ENCODE peak calls at places on chromosome 7, in ten cellular contexts. A is lower lobe of right lung, E is DND-41, K is psoas muscle, B is RWPE2, Z is OCI-LY7, N is ovary, T is heart right ventricle, V is pancreas, Y is A673. G is an unnamed sample.

GRCh38 chr7:107168233-107169119 is at the start of gene HBP1:
- DNase-seq in E (peak; percentile 99), T (peak; percentile 100), B (peak; percentile 98), Y (peak; percentile 100), V (peak; percentile 99), Z (peak; percentile 99), A (peak; percentile 98), K (peak; percentile 99), N (peak; percentile 100), G (peak; percentile 99)

GRCh38 chr7:132028144-132028920 is 471.9 kb upstream of the PODXL start:
- DNase-seq in N (no peak), K (no peak), T (no peak), Z (no peak), B (peak; percentile 83), Y (no peak), V (no peak), A (no peak), E (no peak), G (no peak)

GRCh38 chr7:158782638-158783490 is 46.4 kb downstream of the ESYT2 start:
- DNase-seq in Y (peak; percentile 44), Z (no peak), T (peak; percentile 85), B (no peak), N (peak; percentile 60), E (no peak), V (no peak), A (peak; percentile 54), K (peak; percentile 83), G (no peak)

GRCh38 chr7:149870701-149871483 is 2.9 kb upstream of the ATP6V0E2 start:
- DNase-seq in Z (no peak), V (no peak), Y (no peak), T (no peak), N (no peak), A (no peak), E (no peak), K (no peak), B (no peak), G (no peak)

GRCh38 chr7:95865716-95866371 is 93.5 kb downstream of the DYNC1I1 start:
- DNase-seq in N (no peak), V (no peak), E (no peak), B (no peak), Z (no peak), K (no peak), Y (no peak), A (no peak), T (no peak), G (no peak)

GRCh38 chr7:80830584-80831319 is 88.1 kb downstream of the SEMA3C start:
- DNase-seq in Z (no peak), T (no peak), V (no peak), A (no peak), K (no peak), Y (no peak), E (no peak), B (no peak), N (no peak), G (no peak)

GRCh38 chr7:155296006-155296787 is 1.5 kb upstream of the INSIG1 start:
- DNase-seq in N (peak; percentile 35), B (no peak), Z (no peak), K (no peak), Y (no peak), V (no peak), A (no peak), T (no peak), E (no peak), G (no peak)

GRCh38 chr7:40799493-40800406 is 664.9 kb downstream of the SUGCT start:
- DNase-seq in V (no peak), N (no peak), Y (no peak), T (no peak), B (no peak), Z (no peak), A (no peak), K (no peak), E (peak; percentile 4), G (no peak)

GRCh38 chr7:36670585-36671431 is 53.5 kb downstream of the AOAH start:
- DNase-seq in B (no peak), A (peak; percentile 53), Y (peak; percentile 68), V (peak; percentile 33), T (peak; percentile 27), N (peak; percentile 39), Z (peak; percentile 58), K (peak; percentile 56), E (peak; percentile 79), G (peak; percentile 74)

GRCh38 chr7:46157414-46157813 is 236.3 kb upstream of the IGFBP3 start:
- DNase-seq in Z (no peak), A (no peak), Y (no peak), V (no peak), T (no peak), K (no peak), B (no peak), E (no peak), N (no peak), G (no peak)

DNA sequence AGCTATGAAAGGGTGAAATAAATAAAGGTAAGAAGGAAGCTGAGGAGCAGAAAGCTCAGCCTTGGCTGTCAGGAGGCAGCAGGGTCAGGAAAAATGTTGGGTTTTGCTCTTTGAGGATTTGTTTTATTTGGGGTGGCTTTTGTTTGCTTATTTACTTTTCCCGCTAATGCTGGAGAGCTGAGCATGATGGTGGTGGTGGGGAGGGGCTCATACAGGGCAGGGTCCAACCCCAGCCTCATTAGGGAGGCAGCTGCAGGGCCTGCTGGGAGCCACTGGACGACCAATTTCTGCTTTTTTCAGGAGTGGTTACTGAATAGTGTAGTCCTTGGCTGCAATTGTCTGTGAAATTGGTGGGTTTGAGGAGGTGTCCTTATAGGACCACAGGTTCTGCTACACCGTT is 36.3 kb downstream of the CCM2 start:
- DNase-seq in N (no peak), K (no peak), E (no peak), Z (no peak), T (no peak), V (no peak), Y (no peak), A (no peak), B (no peak), G (no peak)
- H3K4me1 ChIP-seq in N (no peaks in the 10 kb centered on the region), K (peaks cover 15% of the 10 kb centered on the region), E (peaks cover 30% of the 10 kb centered on the region), Z (peaks cover 4% of the 10 kb centered on the region), T (peaks cover 46% of the 10 kb centered on the region), V (no peaks in the 10 kb centered on the region), Y (no peaks in the 10 kb centered on the region), A (peaks cover 14% of the 10 kb centered on the region), B (peaks cover 20% of the 10 kb centered on the region), G (peaks cover 67% of the 10 kb centered on the region)

GRCh38 chr7:379456-380225 is 89.7 kb downstream of the FOXL3 start:
- DNase-seq in Y (no peak), A (peak; percentile 66), B (peak; percentile 62), E (no peak), V (peak; percentile 47), T (no peak), N (peak; percentile 32), Z (no peak), K (peak; percentile 57), G (no peak)
- H3K4me3 ChIP-seq in Y (no peak overlapping the region), A (peak overlapping the region; percentile 42), B (no peak overlapping the region), E (no peak overlapping the region), V (no peak overlapping the region), T (peak overlapping the region; percentile 29), N (no peak overlapping the region), Z (no peak overlapping the region), K (peak overlapping the region; percentile 58), G (peak overlapping the region; percentile 31)

GRCh38 chr7:6516387-6516983 is 34.8 kb downstream of the GRID2IP start:
- DNase-seq in Z (peak; percentile 78), T (peak; percentile 87), Y (peak; percentile 89), A (peak; percentile 88), N (peak; percentile 79), E (peak; percentile 73), V (peak; percentile 82), K (peak; percentile 90), B (no peak), G (peak; percentile 44)
- TF ChIP-seq CTCF in Z (peak; percentile 92), T (peak; percentile 81), Y (peak; percentile 87), A (peak; percentile 86), N (peak; percentile 67), E (peak; percentile 90), V (peak; percentile 74), K (peak; percentile 84), B (peak; percentile 88), G (peak; percentile 84)

DNA sequence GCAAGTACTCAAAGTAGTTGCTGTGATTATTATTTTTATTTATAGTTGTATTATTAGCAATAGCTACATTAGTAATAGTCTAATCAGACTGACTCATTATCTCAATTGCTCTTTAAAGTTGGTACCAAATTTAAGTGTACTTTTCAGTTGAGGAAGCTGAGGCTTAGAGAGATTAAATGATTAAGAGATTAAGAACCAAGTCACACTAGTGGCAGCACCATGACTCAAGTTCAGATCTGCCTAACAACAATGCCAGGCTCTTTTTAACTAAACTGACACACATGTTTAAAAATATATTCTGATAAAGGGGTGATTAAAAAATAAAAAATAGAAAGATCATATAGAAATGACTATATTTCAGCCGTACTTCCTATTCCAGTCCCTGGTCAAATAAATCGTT is 42.0 kb downstream of the FZD1 start:
- DNase-seq in K (no peak), Y (peak; percentile 41), Z (no peak), B (no peak), V (no peak), A (no peak), N (no peak), T (no peak), E (no peak), G (no peak)
- H3K4me1 ChIP-seq in K (no peaks in the 10 kb centered on the region), Y (peaks cover 11% of the 10 kb centered on the region), Z (no peaks in the 10 kb centered on the region), B (no peaks in the 10 kb centered on the region), V (no peaks in the 10 kb centered on the region), A (peaks cover 5% of the 10 kb centered on the region), N (no peaks in the 10 kb centered on the region), T (no peaks in the 10 kb centered on the region), E (no peaks in the 10 kb centered on the region), G (no peaks in the 10 kb centered on the region)

GRCh38 chr7:1457059-1457948 is 2.0 kb downstream of the MICALL2 start:
- DNase-seq in V (no peak), N (no peak), Z (no peak), B (no peak), Y (no peak), K (no peak), A (no peak), T (no peak), E (no peak), G (no peak)
- H3K4me3 ChIP-seq in V (peak overlapping the region; percentile 78), N (no peak overlapping the region), Z (no peak overlapping the region), B (peak overlapping the region; percentile 52), Y (no peak overlapping the region), K (no peak overlapping the region), A (peak overlapping the region; percentile 88), T (peak overlapping the region; percentile 94), E (no peak overlapping the region), G (no peak overlapping the region)

GRCh38 chr7:99665312-99665759 is 14.5 kb downstream of the CYP3A5 start:
- DNase-seq in E (no peak), K (no peak), T (no peak), B (no peak), V (no peak), N (no peak), Y (no peak), Z (no peak), A (no peak), G (no peak)
- TF ChIP-seq CTCF in E (no peak), K (no peak), T (no peak), B (no peak), V (no peak), N (no peak), Y (no peak), Z (no peak), A (no peak), G (no peak)